ENCODE peak calls at places on chromosome 1, in eight cellular contexts. L is OCI-LY7; E is NCI-H460; Z is CD8-positive, alpha-beta memory T cell; Q is NCI-H1105 treated with DMSO at 0.1 percent for 48 hours; W is fibroblast of pulmonary artery; F is cardiac septum; J is AG09309. M is an unnamed sample.

GRCh38 chr1:167103236-167103894 is 9.5 kb downstream of the STYXL2 start:
- DNase-seq in F (no peak), Z (no peak), Q (no peak), E (no peak), J (no peak), L (no peak), W (no peak), M (peak)

GRCh38 chr1:177425241-177425640 is 254.5 kb downstream of the BRINP2 start:
- DNase-seq in E (no peak), L (no peak), W (no peak), F (no peak), J (no peak), Q (no peak), Z (no peak), M (no peak)

GRCh38 chr1:34406377-34406776 is 229.7 kb downstream of the C1orf94 start:
- DNase-seq in E (no peak), L (no peak), Z (no peak), Q (peak), W (no peak), F (no peak), J (no peak), M (no peak)

GRCh38 chr1:203930343-203930742 is 68.9 kb downstream of the SNRPE start:
- DNase-seq in W (peak), F (no peak), Z (no peak), J (no peak), Q (no peak), E (no peak), L (no peak), M (no peak)

GRCh38 chr1:92769856-92770255 is 15.1 kb downstream of the EVI5 start:
- DNase-seq in Z (no peak), J (no peak), L (no peak), Q (no peak), F (no peak), W (no peak), E (no peak), M (no peak)

GRCh38 chr1:71196685-71197084 is 115.8 kb upstream of the ZRANB2 start:
- DNase-seq in W (peak), L (no peak), Z (no peak), Q (peak), E (peak), F (no peak), J (no peak), M (no peak)

GRCh38 chr1:159925713-159926066 is 383 bp upstream of the TAGLN2 start:
- DNase-seq in Z (no peak), E (no peak), Q (peak), L (no peak), W (no peak), F (no peak), J (no peak), M (peak)

GRCh38 chr1:64080947-64081562 is 122.4 kb upstream of the UBE2U start:
- DNase-seq in F (no peak), E (no peak), J (no peak), W (peak), Z (no peak), Q (no peak), L (no peak), M (no peak)

GRCh38 chr1:7438396-7438785 is 332.7 kb upstream of the VAMP3 start:
- DNase-seq in W (no peak), L (no peak), F (no peak), Q (no peak), Z (no peak), J (no peak), E (no peak), M (no peak)

GRCh38 chr1:160665330-160666078 is 18.7 kb upstream of the SLAMF1 start:
- DNase-seq in Q (no peak), J (no peak), E (no peak), W (peak), F (peak), L (peak), Z (no peak), M (no peak)